ENCODE peak calls at places on chromosomes 16 and 17, in seven cellular contexts. D, J, P, Y, I, Z and A are unnamed samples.

GRCh38 chr17:67867591-67867990 is 42.3 kb downstream of the BPTF start:
- DNase-seq in D (no peak), J (peak), P (no peak), Y (no peak), I (no peak), Z (no peak), A (no peak)

GRCh38 chr16:15031179-15031578 is 24.7 kb downstream of the NTAN1 start:
- DNase-seq in D (no peak), J (no peak), P (no peak), Y (no peak), I (no peak), Z (peak), A (no peak)

GRCh38 chr16:53220585-53220984 is 165.8 kb downstream of the CHD9 start:
- DNase-seq in D (no peak), J (peak), P (peak), Y (no peak), I (no peak), Z (peak), A (no peak)

GRCh38 chr17:39999067-39999466 is 16.2 kb upstream of the CSF3 start:
- DNase-seq in D (peak), J (no peak), P (no peak), Y (no peak), I (no peak), Z (no peak), A (no peak)

GRCh38 chr16:82735696-82736095 is 108.9 kb downstream of the CDH13 start:
- DNase-seq in D (no peak), J (no peak), P (no peak), Y (no peak), I (no peak), Z (no peak), A (no peak)

GRCh38 chr17:41417576-41418015 is 6.8 kb downstream of the KRT37 start:
- DNase-seq in D (no peak), J (peak), P (no peak), Y (no peak), I (no peak), Z (no peak), A (no peak)

GRCh38 chr16:86300746-86301480 is 209.4 kb upstream of the FOXF1 start:
- DNase-seq in D (no peak), J (peak), P (no peak), Y (no peak), I (no peak), Z (no peak), A (no peak)

GRCh38 chr16:86580063-86580797 is 1.9 kb downstream of the FOXL1 start:
- DNase-seq in D (no peak), J (no peak), P (no peak), Y (no peak), I (no peak), Z (no peak), A (no peak)

GRCh38 chr17:70588003-70588402 is 418.7 kb downstream of the KCNJ2 start:
- DNase-seq in D (no peak), J (peak), P (no peak), Y (no peak), I (no peak), Z (no peak), A (no peak)

GRCh38 chr16:10256855-10257641 is 74.8 kb upstream of the GRIN2A start:
- DNase-seq in D (peak), J (peak), P (peak), Y (peak), I (peak), Z (peak), A (no peak)

GRCh38 chr16:64459821-64460220 is 662.0 kb downstream of the CDH11 start:
- DNase-seq in D (no peak), J (no peak), P (no peak), Y (no peak), I (no peak), Z (no peak), A (no peak)

GRCh38 chr17:51056813-51057510 is 63.7 kb downstream of the SPAG9 start:
- DNase-seq in D (peak), J (peak), P (peak), Y (peak), I (peak), Z (peak), A (peak)

GRCh38 chr16:4203748-4204147 is 38.1 kb downstream of the SRL start:
- DNase-seq in D (no peak), J (no peak), P (no peak), Y (no peak), I (no peak), Z (no peak), A (no peak)

GRCh38 chr16:1712791-1713261 is 6.8 kb downstream of the MAPK8IP3 start:
- DNase-seq in D (no peak), J (no peak), P (no peak), Y (no peak), I (no peak), Z (no peak), A (no peak)

GRCh38 chr17:67469208-67469980 is 92.3 kb downstream of the PITPNC1 start:
- DNase-seq in D (no peak), J (peak), P (peak), Y (no peak), I (no peak), Z (no peak), A (no peak)

GRCh38 chr17:3762922-3763776 is 37.8 kb downstream of the ITGAE start:
- DNase-seq in D (peak), J (no peak), P (peak), Y (no peak), I (no peak), Z (peak), A (no peak)

GRCh38 chr16:2835638-2836493 is 5.8 kb downstream of the ZG16B start:
- DNase-seq in D (peak), J (no peak), P (no peak), Y (no peak), I (no peak), Z (no peak), A (peak)

GRCh38 chr16:1126044-1126443 is 26.9 kb upstream of the CACNA1H start:
- DNase-seq in D (no peak), J (no peak), P (no peak), Y (no peak), I (no peak), Z (no peak), A (no peak)

GRCh38 chr17:28180449-28180848 is 138.0 kb downstream of the NLK start:
- DNase-seq in D (no peak), J (peak), P (no peak), Y (no peak), I (no peak), Z (peak), A (no peak)

GRCh38 chr17:48439473-48439872 is 9.5 kb upstream of the SKAP1 start:
- DNase-seq in D (no peak), J (peak), P (peak), Y (no peak), I (no peak), Z (peak), A (no peak)

GRCh38 chr17:83012161-83012800 is 67.1 kb upstream of the METRNL start:
- DNase-seq in D (no peak), J (no peak), P (no peak), Y (no peak), I (no peak), Z (no peak), A (no peak)

GRCh38 chr16:14240216-14240843 is 169.2 kb downstream of the MRTFB start:
- DNase-seq in D (no peak), J (peak), P (no peak), Y (no peak), I (no peak), Z (no peak), A (no peak)

GRCh38 chr17:46118969-46119368 is 74.3 kb downstream of the KANSL1 start:
- DNase-seq in D (no peak), J (no peak), P (no peak), Y (no peak), I (no peak), Z (no peak), A (no peak)

GRCh38 chr16:70018254-70018653 is 67.1 kb downstream of the CLEC18A start:
- DNase-seq in D (peak), J (peak), P (peak), Y (peak), I (no peak), Z (peak), A (no peak)

GRCh38 chr16:11333696-11334095 is 11.6 kb upstream of the RMI2 start:
- DNase-seq in D (no peak), J (no peak), P (no peak), Y (no peak), I (no peak), Z (no peak), A (no peak)

GRCh38 chr17:77124192-77124908 is 16.4 kb upstream of the SEC14L1 start:
- DNase-seq in D (peak), J (no peak), P (no peak), Y (no peak), I (no peak), Z (no peak), A (no peak)

GRCh38 chr17:9890124-9890523 is 14.9 kb downstream of the RCVRN start:
- DNase-seq in D (peak), J (peak), P (peak), Y (no peak), I (no peak), Z (peak), A (no peak)

GRCh38 chr17:80498920-80499410 is 22.6 kb upstream of the NPTX1 start:
- DNase-seq in D (no peak), J (no peak), P (no peak), Y (no peak), I (no peak), Z (no peak), A (no peak)

GRCh38 chr17:42459983-42460300 is 1.3 kb downstream of the ATP6V0A1 start:
- DNase-seq in D (peak), J (peak), P (peak), Y (no peak), I (no peak), Z (peak), A (peak)

GRCh38 chr17:58176200-58176599 is 9.4 kb downstream of the OR4D2 start:
- DNase-seq in D (no peak), J (peak), P (no peak), Y (no peak), I (no peak), Z (no peak), A (no peak)

GRCh38 chr16:27751676-27752075 is 201.7 kb downstream of the KATNIP start:
- DNase-seq in D (no peak), J (no peak), P (no peak), Y (no peak), I (no peak), Z (no peak), A (no peak)

GRCh38 chr17:63954402-63955063 is 18.2 kb downstream of the SCN4A start:
- DNase-seq in D (no peak), J (no peak), P (peak), Y (peak), I (no peak), Z (peak), A (no peak)

GRCh38 chr17:21524211-21524591 is 148.0 kb downstream of the KCNJ12 start:
- DNase-seq in D (no peak), J (peak), P (no peak), Y (no peak), I (no peak), Z (no peak), A (no peak)

GRCh38 chr16:57107324-57107922 is 15.0 kb downstream of the CPNE2 start:
- DNase-seq in D (no peak), J (peak), P (no peak), Y (no peak), I (no peak), Z (no peak), A (no peak)

GRCh38 chr16:4913130-4913773 is 23.7 kb downstream of the PPL start:
- DNase-seq in D (no peak), J (no peak), P (no peak), Y (no peak), I (no peak), Z (no peak), A (no peak)

GRCh38 chr16:7025616-7026190 is 306.9 kb upstream of the RBFOX1 start:
- DNase-seq in D (peak), J (peak), P (peak), Y (no peak), I (peak), Z (peak), A (no peak)

GRCh38 chr17:43326490-43327275 is 72.1 kb upstream of the ARL4D start:
- DNase-seq in D (no peak), J (no peak), P (no peak), Y (no peak), I (no peak), Z (no peak), A (no peak)

GRCh38 chr17:28133562-28133970 is 91.1 kb downstream of the NLK start:
- DNase-seq in D (peak), J (no peak), P (no peak), Y (no peak), I (no peak), Z (no peak), A (peak)

GRCh38 chr17:8176998-8177731 is 985 bp upstream of the TMEM107 start:
- DNase-seq in D (no peak), J (no peak), P (no peak), Y (no peak), I (no peak), Z (no peak), A (no peak)